ENCODE peak calls at places on chromosomes 6 and 20, in ten cellular contexts. J is AG04450; D is heart right ventricle; B is CD4-positive, alpha-beta memory T cell; Z is neural progenitor cell; L is RWPE1; R is endodermal cell; N is colonic mucosa; P is Peyer's patch; I is right cardiac atrium. A is an unnamed sample.

GRCh38 chr6:74277749-74278148 is 581.7 kb downstream of the CD109 start:
- DNase-seq in J (no peak), D (no peak), B (no peak), Z (no peak), L (no peak), R (no peak), N (no peak), P (no peak), I (no peak), A (no peak)

GRCh38 chr20:24834310-24834709 is 114.8 kb upstream of the CST7 start:
- DNase-seq in J (no peak), D (no peak), B (no peak), Z (no peak), L (no peak), R (no peak), N (no peak), P (no peak), I (no peak), A (no peak)

GRCh38 chr6:76264466-76264865 is 192.0 kb upstream of the IMPG1 start:
- DNase-seq in J (no peak), D (no peak), B (no peak), Z (no peak), L (no peak), R (no peak), N (no peak), P (no peak), I (no peak), A (no peak)

GRCh38 chr6:1771324-1771723 is 161.6 kb downstream of the FOXC1 start:
- DNase-seq in J (no peak), D (no peak), B (no peak), Z (no peak), L (peak), R (no peak), N (no peak), P (no peak), I (no peak), A (no peak)

GRCh38 chr6:27294409-27294808 is 17.7 kb downstream of the POM121L2 start:
- DNase-seq in J (no peak), D (no peak), B (no peak), Z (peak), L (no peak), R (no peak), N (no peak), P (no peak), I (no peak), A (no peak)

GRCh38 chr6:149938571-149939462 is 3.0 kb upstream of the ULBP2 start:
- DNase-seq in J (no peak), D (no peak), B (peak), Z (no peak), L (no peak), R (peak), N (no peak), P (peak), I (no peak), A (no peak)

GRCh38 chr6:35152067-35152707 is 11.0 kb upstream of the TCP11 start:
- DNase-seq in J (no peak), D (no peak), B (no peak), Z (no peak), L (no peak), R (no peak), N (no peak), P (no peak), I (no peak), A (no peak)

GRCh38 chr6:156863504-156863903 is 86.3 kb downstream of the ARID1B start:
- DNase-seq in J (no peak), D (no peak), B (no peak), Z (no peak), L (no peak), R (no peak), N (no peak), P (no peak), I (no peak), A (no peak)

GRCh38 chr20:19692100-19692499 is 66.0 kb upstream of the RIN2 start:
- DNase-seq in J (no peak), D (no peak), B (no peak), Z (no peak), L (no peak), R (no peak), N (no peak), P (no peak), I (no peak), A (no peak)

GRCh38 chr20:38935967-38936407 is 9.8 kb downstream of the FAM83D start:
- DNase-seq in J (no peak), D (no peak), B (no peak), Z (no peak), L (peak), R (no peak), N (no peak), P (no peak), I (no peak), A (no peak)

GRCh38 chr6:160395187-160395586 is 47.0 kb downstream of the SLC22A3 start:
- DNase-seq in J (no peak), D (no peak), B (no peak), Z (no peak), L (no peak), R (no peak), N (no peak), P (no peak), I (no peak), A (no peak)

GRCh38 chr6:110043366-110043994 is 65.4 kb downstream of the GPR6 start:
- DNase-seq in J (no peak), D (no peak), B (no peak), Z (no peak), L (no peak), R (no peak), N (no peak), P (no peak), I (no peak), A (no peak)

GRCh38 chr20:17859616-17860232 is 108.9 kb downstream of the SNX5 start:
- DNase-seq in J (no peak), D (peak), B (no peak), Z (no peak), L (no peak), R (no peak), N (no peak), P (peak), I (no peak), A (no peak)

GRCh38 chr6:47362857-47363461 is 53.3 kb upstream of the TNFRSF21 start:
- DNase-seq in J (no peak), D (no peak), B (no peak), Z (no peak), L (no peak), R (no peak), N (no peak), P (no peak), I (no peak), A (no peak)

GRCh38 chr6:43396408-43397149 is 27.1 kb upstream of the ZNF318 start:
- DNase-seq in J (no peak), D (no peak), B (no peak), Z (no peak), L (peak), R (no peak), N (no peak), P (no peak), I (no peak), A (no peak)

GRCh38 chr6:118377711-118378414 is 170.2 kb upstream of the PLN start:
- DNase-seq in J (no peak), D (peak), B (no peak), Z (peak), L (no peak), R (peak), N (no peak), P (no peak), I (peak), A (no peak)

GRCh38 chr6:153625089-153625488 is 414.0 kb upstream of the OPRM1 start:
- DNase-seq in J (no peak), D (no peak), B (no peak), Z (peak), L (no peak), R (peak), N (no peak), P (no peak), I (peak), A (no peak)

GRCh38 chr6:42142118-42142835 is at the start of gene C6orf132:
- DNase-seq in J (no peak), D (peak), B (no peak), Z (peak), L (peak), R (peak), N (peak), P (no peak), I (no peak), A (no peak)

GRCh38 chr6:129100164-129100563 is 217.2 kb downstream of the LAMA2 start:
- DNase-seq in J (no peak), D (no peak), B (no peak), Z (no peak), L (no peak), R (no peak), N (no peak), P (no peak), I (no peak), A (no peak)

GRCh38 chr6:44304282-44305199 is 8.6 kb downstream of the AARS2 start:
- DNase-seq in J (no peak), D (no peak), B (no peak), Z (peak), L (peak), R (peak), N (no peak), P (peak), I (no peak), A (no peak)

GRCh38 chr6:15659181-15659580 is 3.6 kb downstream of the DTNBP1 start:
- DNase-seq in J (no peak), D (no peak), B (no peak), Z (peak), L (no peak), R (no peak), N (no peak), P (no peak), I (no peak), A (no peak)

GRCh38 chr20:63625771-63626423 is 1.0 kb downstream of the GMEB2 start:
- DNase-seq in J (no peak), D (peak), B (no peak), Z (peak), L (no peak), R (peak), N (no peak), P (no peak), I (no peak), A (no peak)
- H3K27ac ChIP-seq in J (no peak), D (peak), B (peak), Z (no peak), L (peak), R (peak), N (peak), P (peak), I (peak), A (peak)

GRCh38 chr20:4179545-4179944 is 164.2 kb upstream of the RNF24 start:
- DNase-seq in J (no peak), D (no peak), B (no peak), Z (no peak), L (no peak), R (no peak), N (no peak), P (no peak), I (no peak), A (no peak)
- H3K27ac ChIP-seq in J (no peak), D (no peak), B (no peak), Z (no peak), L (no peak), R (no peak), N (no peak), P (no peak), I (no peak), A (no peak)

GRCh38 chr6:29679962-29680361 is 990 bp downstream of the ZFP57 start:
- DNase-seq in J (no peak), D (no peak), B (no peak), Z (no peak), L (peak), R (no peak), N (no peak), P (no peak), I (no peak), A (no peak)
- H3K27ac ChIP-seq in J (no peak), D (no peak), B (no peak), Z (no peak), L (peak), R (no peak), N (no peak), P (no peak), I (no peak), A (no peak)

DNA sequence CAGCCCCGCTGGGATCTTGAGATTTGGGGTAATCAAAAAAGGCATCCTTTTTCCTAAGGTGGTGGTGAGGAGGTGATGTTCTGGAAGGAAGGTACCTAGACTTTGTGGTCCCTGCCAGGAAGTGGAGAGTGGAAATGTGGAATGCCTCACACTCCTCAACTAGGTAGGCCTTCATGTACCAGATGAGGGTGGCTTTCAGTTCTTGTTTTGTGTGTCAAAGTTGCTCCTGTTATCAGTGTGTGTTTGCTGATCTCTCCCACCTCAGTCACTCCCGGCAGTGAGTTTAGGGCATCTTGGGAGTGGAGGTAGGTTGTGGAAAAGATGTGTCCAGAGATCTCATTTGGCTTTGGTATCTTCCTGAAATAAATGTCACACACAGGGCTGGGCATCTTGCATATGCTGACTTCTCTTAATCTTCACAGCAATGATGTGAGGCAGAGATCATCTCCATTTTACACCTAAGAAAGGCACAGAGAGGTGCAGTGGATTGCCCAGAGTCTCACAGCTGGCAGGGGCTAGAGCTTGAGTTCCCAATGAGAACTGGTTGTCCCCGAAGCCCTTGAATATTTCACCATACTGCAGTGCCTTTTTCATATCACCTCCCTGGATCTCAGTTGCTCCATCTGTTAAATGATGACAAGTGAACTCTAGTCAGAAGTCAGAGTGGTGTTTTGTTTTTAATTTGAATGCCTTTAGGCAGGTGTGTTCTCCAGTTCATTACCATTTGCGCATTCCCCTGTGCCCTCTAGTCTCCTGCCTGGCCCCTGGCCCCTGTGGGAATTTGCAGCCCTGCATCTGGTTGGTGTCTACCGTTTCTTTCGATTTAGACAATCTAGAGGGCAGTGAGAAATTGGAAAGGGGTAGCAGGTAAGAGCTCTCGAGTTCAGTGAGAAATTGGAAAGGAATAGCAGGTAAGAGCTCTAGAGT is 2.9 kb downstream of the PKIG start:
- DNase-seq in J (no peak), D (no peak), B (no peak), Z (no peak), L (no peak), R (no peak), N (no peak), P (no peak), I (no peak), A (no peak)
- H3K27ac ChIP-seq in J (no peak), D (no peak), B (no peak), Z (no peak), L (no peak), R (no peak), N (no peak), P (peak), I (peak), A (peak)

GRCh38 chr20:6490849-6491248 is 276.6 kb upstream of the BMP2 start:
- DNase-seq in J (no peak), D (no peak), B (no peak), Z (no peak), L (no peak), R (no peak), N (no peak), P (no peak), I (no peak), A (no peak)
- H3K27ac ChIP-seq in J (no peak), D (no peak), B (no peak), Z (no peak), L (no peak), R (no peak), N (no peak), P (no peak), I (no peak), A (no peak)

DNA sequence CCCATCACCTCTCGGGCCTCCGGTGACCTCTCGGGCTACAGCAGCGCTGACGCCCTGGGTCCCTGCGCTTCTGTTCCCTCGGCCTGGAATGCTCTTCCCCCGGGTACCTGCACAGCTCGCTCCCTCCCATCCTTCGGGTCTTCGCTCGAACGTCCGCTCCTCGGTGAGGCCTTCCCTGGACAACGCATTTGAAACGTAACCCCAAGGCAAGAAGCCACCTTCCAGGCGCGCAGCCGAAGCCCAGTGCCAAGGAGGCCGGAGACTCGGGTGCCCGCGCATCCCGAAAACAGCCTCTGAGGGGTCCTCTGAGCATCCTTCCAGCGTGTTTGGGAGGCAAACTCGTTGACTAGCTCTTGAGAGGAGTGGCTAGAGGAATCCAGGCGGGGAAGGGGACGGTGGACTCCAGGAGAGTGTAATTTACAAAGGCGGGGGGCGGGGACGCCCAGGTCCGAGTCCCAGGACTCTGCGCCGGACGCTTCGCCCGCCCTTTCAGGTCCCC is 87.0 kb downstream of the ZFP64 start:
- DNase-seq in J (no peak), D (no peak), B (no peak), Z (peak), L (peak), R (peak), N (no peak), P (no peak), I (peak), A (no peak)
- H3K27ac ChIP-seq in J (peak), D (no peak), B (no peak), Z (no peak), L (no peak), R (no peak), N (no peak), P (no peak), I (no peak), A (no peak)

GRCh38 chr6:138485005-138485545 is 14.2 kb downstream of the NHSL1 start:
- DNase-seq in J (no peak), D (no peak), B (no peak), Z (peak), L (no peak), R (no peak), N (no peak), P (no peak), I (no peak), A (no peak)
- H3K27ac ChIP-seq in J (no peak), D (no peak), B (no peak), Z (peak), L (no peak), R (peak), N (no peak), P (peak), I (peak), A (no peak)

DNA sequence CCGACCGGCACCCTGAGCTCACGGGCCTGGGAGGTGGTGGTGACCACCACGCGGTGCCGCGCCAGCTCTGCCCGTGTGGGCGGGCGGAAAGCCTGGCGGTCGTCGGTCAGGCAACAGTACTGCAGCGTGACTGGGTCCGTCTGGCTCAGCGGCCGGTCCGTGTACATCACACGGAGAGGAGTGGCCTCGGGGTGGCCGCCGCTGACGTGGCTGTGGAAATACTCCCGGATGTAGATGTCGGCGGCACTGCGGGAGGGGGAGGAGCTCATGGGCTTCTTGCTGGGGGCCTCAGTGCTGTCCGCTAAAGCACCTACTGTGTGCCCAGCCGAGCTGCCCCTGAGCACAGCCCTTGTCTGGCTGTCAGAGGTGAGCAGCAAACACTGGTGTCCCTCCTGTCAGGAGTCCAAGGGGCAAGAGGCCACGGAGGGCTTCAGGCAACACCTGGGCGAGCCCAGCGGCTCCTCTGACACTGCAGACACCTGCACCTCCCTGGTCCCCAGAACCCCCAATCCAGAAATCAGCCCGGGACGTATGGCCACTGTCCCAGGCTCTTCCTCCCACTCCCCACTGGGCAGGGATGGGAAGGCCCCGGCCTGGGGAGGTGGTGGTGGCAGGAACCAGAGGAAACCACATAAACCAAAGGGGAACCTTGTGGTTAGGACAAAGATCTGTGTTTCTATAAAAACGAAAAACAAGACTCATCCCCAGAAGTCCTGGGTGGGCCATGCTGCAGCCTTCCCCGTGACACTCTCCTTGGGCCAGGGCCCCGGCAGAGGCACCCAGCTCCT is 6.5 kb downstream of the HELZ2 start:
- DNase-seq in J (no peak), D (no peak), B (peak), Z (no peak), L (no peak), R (no peak), N (no peak), P (peak), I (no peak), A (no peak)
- H3K27ac ChIP-seq in J (no peak), D (no peak), B (peak), Z (no peak), L (peak), R (no peak), N (no peak), P (peak), I (no peak), A (no peak)

DNA sequence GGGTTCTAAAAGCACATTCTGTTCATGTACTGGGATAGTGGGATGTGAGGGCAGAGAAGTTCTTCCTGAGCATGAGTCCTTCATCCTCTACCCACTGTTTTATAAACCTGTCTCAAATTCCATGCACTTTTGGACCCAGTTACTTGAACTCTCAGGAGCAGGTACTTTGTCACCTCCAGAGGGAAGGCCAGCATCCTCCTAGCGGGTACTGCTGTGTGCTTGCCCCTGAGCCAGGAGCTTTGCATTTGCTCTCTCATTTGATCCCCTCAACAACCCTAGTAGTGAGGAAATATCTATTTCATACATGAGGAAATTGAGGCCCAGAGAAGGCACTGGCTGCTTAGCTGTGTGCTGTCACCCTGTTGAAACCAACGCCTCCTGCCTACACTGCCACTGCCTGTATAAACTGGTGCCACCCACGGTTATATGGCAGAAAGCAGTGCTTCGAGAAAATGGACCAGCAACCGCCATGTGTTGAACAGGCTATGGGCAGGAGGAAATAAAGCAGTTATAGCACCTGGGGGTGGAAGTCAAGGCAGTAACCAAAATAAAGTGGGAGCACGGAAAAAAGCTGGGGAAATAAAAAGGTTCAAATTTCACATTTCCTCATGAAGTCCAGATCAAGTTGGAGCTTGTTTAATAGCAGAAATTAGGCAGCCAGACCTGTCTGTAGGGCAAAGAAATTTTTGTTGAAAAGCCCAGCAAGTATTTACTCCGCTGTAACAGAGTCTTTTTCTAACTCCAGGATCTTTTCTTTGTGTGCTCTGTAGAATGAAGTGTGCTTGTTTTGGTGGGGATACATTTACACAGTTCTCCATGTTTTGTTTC is 38.0 kb downstream of the KLHL31 start:
- DNase-seq in J (no peak), D (no peak), B (no peak), Z (no peak), L (peak), R (no peak), N (no peak), P (no peak), I (no peak), A (no peak)
- H3K27ac ChIP-seq in J (no peak), D (no peak), B (no peak), Z (no peak), L (peak), R (no peak), N (no peak), P (no peak), I (no peak), A (no peak)